ENCODE peak calls at places on chromosomes 5 and 9, in four cellular contexts. M is GM12878, Y is K562, P is H1. Q is an unnamed sample.

GRCh38 chr5:124596595-124597388 is 149.6 kb downstream of the ZNF608 start:
- DNase-seq in Y (peak), M (no peak), P (no peak), Q (peak)

GRCh38 chr5:178981381-178981780 is 13.7 kb downstream of the GRM6 start:
- DNase-seq in P (no peak), Y (no peak), M (no peak), Q (no peak)

GRCh38 chr9:128102196-128102595 is 25.3 kb downstream of the PTGES2 start:
- DNase-seq in Y (no peak), P (no peak), M (no peak), Q (no peak)

GRCh38 chr5:178428341-178429155 is 161.6 kb downstream of the COL23A1 start:
- DNase-seq in Y (no peak), P (no peak), M (no peak), Q (no peak)

GRCh38 chr5:149747141-149747832 is 17.2 kb downstream of the PPARGC1B start:
- DNase-seq in P (no peak), Y (no peak), M (no peak), Q (peak)

GRCh38 chr9:20623748-20624124 is 1.4 kb upstream of the MLLT3 start:
- DNase-seq in M (no peak), P (no peak), Y (no peak), Q (no peak)

GRCh38 chr5:136042665-136043121 is 13.9 kb downstream of the TGFBI start:
- DNase-seq in P (no peak), M (no peak), Y (no peak), Q (no peak)

GRCh38 chr5:125486634-125487033 is 740.2 kb upstream of the ZNF608 start:
- DNase-seq in M (no peak), P (no peak), Y (no peak), Q (no peak)

GRCh38 chr5:78758169-78758839 is 109.7 kb upstream of the LHFPL2 start:
- DNase-seq in Y (peak), P (no peak), M (peak), Q (no peak)

GRCh38 chr5:154367101-154367500 is 78.7 kb upstream of the SAP30L start:
- DNase-seq in M (no peak), Y (no peak), P (no peak), Q (no peak)

GRCh38 chr5:17123785-17124184 is 93.6 kb upstream of the BASP1 start:
- DNase-seq in M (no peak), Y (no peak), P (no peak), Q (no peak)

GRCh38 chr9:134057311-134057665 is 10.5 kb downstream of the BRD3 start:
- DNase-seq in Y (no peak), P (no peak), M (no peak), Q (no peak)

GRCh38 chr9:112097712-112098688 is 77.1 kb downstream of the SUSD1 start:
- DNase-seq in M (no peak), P (peak), Y (peak), Q (peak)

GRCh38 chr9:92954078-92954861 is 6.9 kb downstream of the FGD3 start:
- DNase-seq in M (peak), Y (no peak), P (no peak), Q (peak)

GRCh38 chr9:28051559-28051958 is 478.3 kb upstream of the C9orf72 start:
- DNase-seq in P (no peak), Y (no peak), M (no peak), Q (no peak)

GRCh38 chr5:140116716-140117115 is 2.8 kb downstream of the PURA start:
- DNase-seq in M (no peak), Y (peak), P (no peak), Q (no peak)

GRCh38 chr9:35728041-35728971 is 3.7 kb downstream of the TLN1 start:
- DNase-seq in P (no peak), Y (peak), M (no peak), Q (no peak)

GRCh38 chr5:93886917-93887361 is 145.5 kb upstream of the POU5F2 start:
- DNase-seq in M (no peak), P (no peak), Y (no peak), Q (no peak)

GRCh38 chr5:139897982-139898381 is 102.4 kb downstream of the PSD2 start:
- DNase-seq in P (no peak), Y (no peak), M (no peak), Q (no peak)

GRCh38 chr9:101791938-101792337 is 53.5 kb upstream of the GRIN3A start:
- DNase-seq in Y (peak), P (peak), M (no peak), Q (peak)

GRCh38 chr9:94999832-95000231 is 273.3 kb downstream of the AOPEP start:
- DNase-seq in M (no peak), P (no peak), Y (no peak), Q (no peak)
- TF ChIP-seq EGR1 in M (no peak), P (no peak), Y (no peak), Q (no peak)

DNA sequence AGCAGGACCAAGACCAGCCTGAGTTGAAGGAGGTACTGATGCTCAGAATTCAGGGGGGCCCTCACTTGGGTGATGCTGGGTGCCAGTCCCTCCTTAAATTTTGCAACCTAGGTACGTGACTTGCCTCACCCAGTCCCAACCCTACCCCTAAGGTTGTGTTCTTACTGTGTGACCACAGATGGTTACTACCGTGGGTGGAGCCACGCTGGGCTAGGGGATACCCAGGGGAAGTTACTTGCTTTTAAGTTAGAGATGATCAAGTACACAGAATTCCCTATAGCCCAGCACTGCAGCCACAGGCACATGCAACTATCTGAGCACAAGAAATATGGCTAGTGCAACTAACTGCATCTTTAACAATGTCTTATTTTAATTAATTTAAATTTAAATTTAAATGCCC is 32.9 kb downstream of the NXNL2 start:
- DNase-seq in M (peak), Y (no peak), P (no peak), Q (no peak)
- TF ChIP-seq ATF3 in M (no peak), Y (no peak), P (no peak), Q (no peak)

GRCh38 chr9:706606-707451 is 134.7 kb upstream of the DMRT1 start:
- DNase-seq in P (no peak), M (no peak), Y (peak), Q (no peak)
- H3K9ac ChIP-seq in P (peak), M (no peak), Y (no peak), Q (no peak)

DNA sequence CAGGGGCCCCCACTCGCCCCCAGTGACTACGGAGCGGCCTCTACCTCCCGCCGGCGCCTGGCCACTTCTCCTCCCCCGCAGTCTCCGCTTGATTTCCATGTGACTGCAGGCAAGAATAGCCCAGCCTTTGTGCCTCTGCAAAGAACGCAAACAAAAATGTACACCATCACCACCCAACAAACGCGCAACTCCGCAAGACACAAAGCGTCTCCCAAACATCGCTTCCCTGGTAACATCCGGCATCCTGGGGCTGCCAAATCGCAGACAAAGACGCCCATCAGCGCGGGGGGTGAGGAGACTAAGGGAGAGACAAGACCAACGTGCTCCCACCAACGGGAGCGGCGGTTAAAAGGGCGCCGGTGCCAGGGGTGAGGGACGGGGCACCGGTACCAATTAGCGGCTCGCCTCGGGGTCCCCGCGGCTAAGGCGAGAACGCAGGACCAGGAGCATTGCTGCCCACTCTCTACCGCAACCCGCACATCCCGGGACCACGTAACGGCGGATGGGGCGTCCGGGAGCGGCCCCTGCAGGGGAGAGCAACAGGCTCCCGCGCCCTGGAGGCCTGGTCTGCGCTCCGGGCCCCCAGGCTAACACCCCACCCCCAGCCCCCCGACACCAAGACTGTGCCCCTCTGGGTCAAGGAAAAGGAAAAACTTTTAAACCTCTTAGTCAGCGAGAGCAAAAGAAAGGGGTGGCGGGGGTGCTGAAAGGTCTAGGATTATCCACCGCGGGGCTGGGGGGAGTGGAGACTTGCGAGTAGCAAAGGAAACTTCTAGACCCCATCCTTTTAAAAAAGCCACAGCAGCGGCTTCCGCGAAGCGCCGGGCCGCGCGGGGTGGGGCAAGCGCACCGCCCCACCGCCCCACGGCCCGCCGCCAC is 885 bp downstream of the MPDZ start:
- DNase-seq in Y (peak), M (no peak), P (peak), Q (no peak)
- TF ChIP-seq EGR1 in Y (peak), M (no peak), P (no peak), Q (no peak)

GRCh38 chr5:14417232-14417730 is 164.3 kb upstream of the OTULINL start:
- DNase-seq in Y (no peak), M (no peak), P (no peak), Q (no peak)

GRCh38 chr5:14414007-14414406 is 167.6 kb upstream of the OTULINL start:
- DNase-seq in P (no peak), Y (no peak), M (no peak), Q (no peak)

GRCh38 chr5:14414615-14415515 is 166.7 kb upstream of the OTULINL start:
- DNase-seq in Y (no peak), M (peak), P (no peak), Q (no peak)

GRCh38 chr5:14416709-14417108 is 164.9 kb upstream of the OTULINL start:
- DNase-seq in M (no peak), P (no peak), Y (no peak), Q (no peak)

GRCh38 chr5:14415516-14416074 is 166.0 kb upstream of the OTULINL start:
- DNase-seq in P (no peak), Y (no peak), M (peak), Q (no peak)
- TF ChIP-seq ATF3 in P (no peak), Y (no peak), M (no peak), Q (no peak)

GRCh38 chr5:109849478-109850088 is 159.9 kb downstream of the MAN2A1 start:
- DNase-seq in Y (no peak), P (no peak), M (no peak), Q (no peak)

GRCh38 chr5:109838157-109838556 is 148.4 kb downstream of the MAN2A1 start:
- DNase-seq in M (no peak), Y (no peak), P (no peak), Q (no peak)

GRCh38 chr5:109844695-109845094 is 155.0 kb downstream of the MAN2A1 start:
- DNase-seq in M (no peak), Y (no peak), P (no peak), Q (no peak)

GRCh38 chr5:109848130-109848529 is 158.4 kb downstream of the MAN2A1 start:
- DNase-seq in M (no peak), Y (no peak), P (no peak), Q (no peak)

DNA sequence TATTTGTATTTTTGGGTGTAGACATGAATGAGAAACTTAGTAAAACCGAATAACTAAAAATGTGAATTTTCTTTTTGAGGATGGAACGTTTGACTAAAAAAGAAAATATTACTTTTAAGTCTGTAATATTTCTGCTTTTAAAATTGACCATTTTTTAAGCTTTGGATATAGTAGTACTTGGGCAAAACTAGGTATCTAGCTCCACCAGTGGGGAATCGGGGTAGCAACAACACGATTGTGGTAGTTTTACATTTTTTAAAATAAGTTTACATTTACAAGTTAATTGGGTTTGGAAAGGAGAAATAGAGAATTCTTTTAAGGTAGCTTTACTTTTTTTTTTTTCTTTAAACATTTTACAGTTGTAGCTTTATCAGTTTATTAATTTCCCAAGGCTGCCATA is 154.4 kb downstream of the MAN2A1 start:
- DNase-seq in Y (no peak), P (no peak), M (no peak), Q (no peak)
- H3K9ac ChIP-seq in Y (no peak), P (no peak), M (no peak), Q (no peak)